ENCODE peak calls at places on chromosomes 1 and 21, in six cellular contexts. C is GM12878, Z is HepG2, R is K562, W is H1, D is SK-N-SH. P is an unnamed sample.
A peak's percentile ranks its signal among the peaks of the same experiment; 100 is the strongest.

GRCh38 chr1:81305997-81306452 is 494.7 kb upstream of the ADGRL2 start:
- DNase-seq in W (peak; percentile 49), D (peak; percentile 60), Z (no peak), C (no peak), R (no peak), P (peak; percentile 14)

GRCh38 chr1:58722967-58723366 is 23.1 kb upstream of the MYSM1 start:
- DNase-seq in D (no peak), W (no peak), R (no peak), Z (no peak), C (no peak), P (no peak)

GRCh38 chr1:81681570-81681969 is 119.2 kb upstream of the ADGRL2 start:
- DNase-seq in Z (no peak), R (no peak), W (no peak), C (no peak), D (no peak), P (no peak)

GRCh38 chr1:161962094-161962887 is 61.4 kb downstream of the OLFML2B start:
- DNase-seq in R (no peak), Z (no peak), W (no peak), C (peak; percentile 70), D (no peak), P (no peak)

GRCh38 chr1:78726686-78727085 is 77.1 kb downstream of the IFI44 start:
- DNase-seq in R (no peak), W (no peak), D (no peak), C (no peak), Z (no peak), P (no peak)

GRCh38 chr1:58755468-58755872 is 28.4 kb downstream of the JUN start:
- DNase-seq in Z (peak; percentile 83), C (peak; percentile 33), R (no peak), D (no peak), W (no peak), P (peak; percentile 41)

GRCh38 chr1:212218065-212218464 is 67.1 kb upstream of the PPP2R5A start:
- DNase-seq in R (no peak), Z (no peak), C (no peak), D (no peak), W (no peak), P (no peak)

GRCh38 chr1:7280257-7280656 is 490.8 kb upstream of the VAMP3 start:
- DNase-seq in W (peak; percentile 39), R (no peak), D (no peak), Z (no peak), C (no peak), P (no peak)

GRCh38 chr1:41381691-41382530 is 20.7 kb downstream of the FOXO6 start:
- DNase-seq in R (no peak), D (peak; percentile 88), Z (no peak), W (no peak), C (no peak), P (peak; percentile 72)

GRCh38 chr1:3858231-3858981 is 1.1 kb downstream of the DFFB start:
- DNase-seq in W (peak; percentile 50), D (peak; percentile 52), C (no peak), Z (peak; percentile 22), R (no peak), P (no peak)

GRCh38 chr21:40067751-40068150 is 200.5 kb downstream of the PCP4 start:
- DNase-seq in D (no peak), W (no peak), R (no peak), C (no peak), Z (no peak), P (no peak)

GRCh38 chr1:65538013-65538578 is 117.6 kb downstream of the LEPR start:
- DNase-seq in Z (no peak), W (no peak), D (no peak), R (no peak), C (no peak), P (no peak)

GRCh38 chr1:151935154-151935553 is 25.8 kb upstream of the THEM4 start:
- DNase-seq in W (no peak), D (no peak), Z (no peak), C (no peak), R (no peak), P (no peak)

GRCh38 chr1:40796939-40797667 is 13.5 kb downstream of the KCNQ4 start:
- DNase-seq in D (no peak), Z (no peak), R (no peak), W (no peak), C (no peak), P (no peak)

GRCh38 chr1:170461762-170462384 is 70.1 kb upstream of the GORAB start:
- DNase-seq in Z (no peak), R (no peak), C (no peak), D (no peak), W (no peak), P (no peak)

GRCh38 chr21:29887313-29888009 is 52.3 kb downstream of the GRIK1 start:
- DNase-seq in R (no peak), D (no peak), W (no peak), C (no peak), Z (no peak), P (no peak)

GRCh38 chr1:69794831-69795230 is 227.1 kb downstream of the LRRC7 start:
- DNase-seq in D (no peak), R (no peak), W (no peak), Z (no peak), C (no peak), P (peak; percentile 1)

GRCh38 chr1:11350265-11350664 is 77.3 kb downstream of the UBIAD1 start:
- DNase-seq in C (no peak), R (no peak), Z (no peak), D (no peak), W (no peak), P (no peak)

GRCh38 chr1:113396102-113396501 is 5.8 kb downstream of the MAGI3 start:
- DNase-seq in C (no peak), R (no peak), Z (no peak), D (no peak), W (no peak), P (peak; percentile 9)

GRCh38 chr1:155522069-155522468 is 40.5 kb downstream of the ASH1L start:
- DNase-seq in W (no peak), R (no peak), D (no peak), Z (no peak), C (no peak), P (no peak)

GRCh38 chr1:193070942-193071341 is 11.5 kb downstream of the RO60 start:
- DNase-seq in R (no peak), D (no peak), C (no peak), W (no peak), Z (no peak), P (no peak)

GRCh38 chr1:58287894-58288623 is 258.5 kb downstream of the OMA1 start:
- DNase-seq in W (no peak), D (no peak), C (no peak), Z (no peak), R (no peak), P (no peak)

GRCh38 chr1:93679546-93679945 is 2.1 kb downstream of the BCAR3 start:
- DNase-seq in R (no peak), D (no peak), C (no peak), W (no peak), Z (no peak), P (no peak)

GRCh38 chr1:156102634-156103511 is 11.6 kb upstream of the LMNA start:
- DNase-seq in Z (peak; percentile 45), D (no peak), C (no peak), W (no peak), R (no peak), P (no peak)

DNA sequence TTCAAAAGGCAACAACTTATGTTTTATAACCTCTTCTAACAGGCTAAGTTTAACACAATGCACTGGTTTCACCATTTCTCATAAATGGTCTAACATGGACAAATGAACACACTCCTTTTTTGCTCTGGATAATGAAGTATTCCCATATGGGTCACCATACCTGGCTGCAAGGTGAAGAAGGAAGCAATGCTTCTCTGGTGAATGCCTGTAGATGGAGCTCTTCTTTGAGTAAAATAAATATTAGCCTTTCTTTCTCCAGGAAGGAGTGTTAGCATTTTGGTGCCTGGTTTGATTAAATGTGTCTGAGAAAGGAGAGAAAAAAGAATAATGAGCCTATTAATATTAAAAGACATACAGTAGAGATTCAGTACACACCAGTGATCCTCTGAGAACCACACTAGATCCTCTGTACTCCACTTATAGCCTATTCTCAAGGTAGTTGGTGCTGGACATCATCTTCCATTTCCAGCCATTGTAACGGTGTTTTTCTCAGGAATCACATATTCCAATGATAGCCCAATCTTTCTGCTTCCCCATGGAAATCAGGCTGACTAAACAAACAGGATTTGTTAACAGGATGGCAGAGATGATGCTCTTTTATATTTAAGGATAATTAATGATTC is 17.6 kb downstream of the MTFR1L start:
- DNase-seq in W (no peak), R (no peak), Z (peak; percentile 41), D (no peak), C (no peak), P (no peak)
- TF ChIP-seq CHD2 in W (no peak), R (no peak), Z (no peak), D (no peak), C (no peak), P (no peak)

GRCh38 chr1:198534540-198535413 is 5.7 kb downstream of the ATP6V1G3 start:
- DNase-seq in Z (peak; percentile 69), W (no peak), D (no peak), R (no peak), C (no peak), P (peak; percentile 6)

GRCh38 chr1:198528376-198528775 is 12.1 kb downstream of the ATP6V1G3 start:
- DNase-seq in D (no peak), Z (no peak), W (no peak), R (no peak), C (no peak), P (no peak)

GRCh38 chr1:198531891-198532290 is 8.6 kb downstream of the ATP6V1G3 start:
- DNase-seq in D (no peak), W (no peak), Z (no peak), C (no peak), R (no peak), P (no peak)

GRCh38 chr1:198530964-198531363 is 9.5 kb downstream of the ATP6V1G3 start:
- DNase-seq in W (no peak), D (peak; percentile 9), Z (no peak), R (no peak), C (no peak), P (no peak)

DNA sequence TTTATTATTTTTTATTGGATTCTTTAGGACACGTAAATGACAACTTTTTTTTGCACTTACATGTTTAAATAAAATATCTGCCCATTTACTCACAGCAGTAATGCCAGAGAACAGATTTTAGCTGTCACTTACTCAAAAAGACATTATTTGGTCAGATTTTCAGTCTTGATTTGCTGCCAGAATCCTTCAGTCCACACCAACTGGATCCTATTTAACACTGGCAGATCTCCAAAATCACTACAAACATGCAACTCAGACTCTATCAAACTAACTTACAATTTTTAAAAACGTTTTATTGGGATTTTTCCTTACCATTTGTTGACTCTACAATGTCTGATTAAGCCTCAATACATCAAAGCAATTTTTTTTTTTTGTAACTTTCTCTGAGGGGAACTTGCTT is 11.1 kb downstream of the ATP6V1G3 start:
- DNase-seq in D (peak; percentile 4), R (no peak), Z (no peak), W (no peak), C (no peak), P (no peak)
- TF ChIP-seq CHD2 in D (no peak), R (no peak), Z (no peak), W (no peak), C (no peak), P (no peak)

GRCh38 chr1:67610450-67610849 is 74.6 kb upstream of the GADD45A start:
- DNase-seq in R (no peak), D (no peak), W (no peak), Z (no peak), C (no peak), P (no peak)
- TF ChIP-seq CHD2 in R (no peak), D (no peak), W (no peak), Z (no peak), C (no peak), P (no peak)

DNA sequence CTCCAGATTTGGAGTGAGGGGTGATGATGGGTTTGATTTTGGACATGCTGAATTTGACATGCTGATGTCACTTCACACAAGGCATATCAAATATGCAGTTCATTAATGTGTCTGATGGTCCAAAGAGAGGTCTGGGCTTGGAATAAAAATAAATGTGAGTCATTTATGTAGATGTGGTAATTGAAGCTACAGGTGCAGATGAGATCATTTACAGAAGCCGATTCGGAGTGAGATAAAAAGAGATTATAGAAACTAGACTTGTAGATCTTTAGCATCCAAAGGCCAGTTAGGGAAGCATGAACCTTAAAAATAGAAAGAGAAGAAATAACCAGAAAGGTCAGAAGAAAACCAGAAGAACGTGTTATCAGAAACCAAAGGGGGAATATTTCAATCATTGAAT is 350.9 kb upstream of the ZP4 start:
- DNase-seq in C (no peak), W (no peak), Z (no peak), D (no peak), R (no peak), P (no peak)
- TF ChIP-seq CHD2 in C (no peak), W (no peak), Z (no peak), D (no peak), R (no peak), P (no peak)

P was measured in A549.